ENCODE peak calls at places on chromosomes 3 and 15, in six cellular contexts. Y is RPMI8226; O is endothelial cell; H is NCI-H69; P is activated gamma-delta T cell treated with Interleukin-2 at 50 U/mL for 16 hours; Z is stimulated activated CD4-positive, alpha-beta T cell treated with anti-CD3 and anti-CD28 coated beads, TNF-alpha, amount 100 ng/mL, for 1 hour. W is an unnamed sample.

GRCh38 chr3:130772124-130772523 is 25.5 kb upstream of the PIK3R4 start:
- DNase-seq in Y (no peak), O (no peak), H (peak; percentile 63), P (no peak), Z (no peak), W (no peak)

GRCh38 chr3:25173610-25174009 is 254.5 kb upstream of the RARB start:
- DNase-seq in O (no peak), Y (no peak), H (peak; percentile 63), Z (no peak), P (no peak), W (no peak)

GRCh38 chr15:85514413-85514812 is 134.0 kb downstream of the AKAP13 start:
- DNase-seq in H (no peak), P (no peak), O (no peak), Y (no peak), Z (no peak), W (no peak)

GRCh38 chr3:27630892-27631291 is 91.2 kb downstream of the EOMES start:
- DNase-seq in H (no peak), P (no peak), Z (no peak), O (no peak), Y (no peak), W (peak; percentile 43)

GRCh38 chr3:127473244-127474024 is 117.1 kb downstream of the TPRA1 start:
- DNase-seq in Z (no peak), H (peak; percentile 49), O (peak; percentile 36), Y (peak; percentile 38), P (no peak), W (peak; percentile 12)

GRCh38 chr3:30827080-30827479 is 67.4 kb downstream of the GADL1 start:
- DNase-seq in Y (no peak), O (no peak), Z (no peak), P (no peak), H (no peak), W (no peak)

GRCh38 chr3:65963787-65964707 is 74.7 kb downstream of the MAGI1 start:
- DNase-seq in Z (no peak), H (no peak), Y (no peak), O (no peak), P (no peak), W (peak; percentile 64)

GRCh38 chr15:29122506-29122905 is 147.1 kb downstream of the NSMCE3 start:
- DNase-seq in H (peak; percentile 34), Z (no peak), O (no peak), Y (no peak), P (no peak), W (no peak)

GRCh38 chr3:95424296-95424695 is 1361.4 kb downstream of the NSUN3 start:
- DNase-seq in P (no peak), Y (no peak), O (no peak), H (no peak), Z (no peak), W (no peak)

W was measured in A549.